ENCODE peak calls at places on chromosome 12, in six cellular contexts. P, B, A, U, J and C are unnamed samples.

GRCh38 chr12:81337891-81338290 is 260.0 kb downstream of the ACSS3 start:
- DNase-seq in P (no peak), B (no peak), A (no peak), U (no peak), J (no peak), C (no peak)

GRCh38 chr12:14611640-14612203 is 44.0 kb upstream of the PLBD1 start:
- DNase-seq in P (no peak), B (no peak), A (no peak), U (no peak), J (no peak), C (peak)

GRCh38 chr12:47652491-47653234 is 53.2 kb downstream of the RPAP3 start:
- DNase-seq in P (no peak), B (no peak), A (no peak), U (peak), J (no peak), C (no peak)

GRCh38 chr12:68356060-68356748 is 24.0 kb upstream of the MDM1 start:
- DNase-seq in P (no peak), B (no peak), A (no peak), U (no peak), J (no peak), C (no peak)

GRCh38 chr12:52232233-52232915 is 669 bp upstream of the KRT7 start:
- DNase-seq in P (no peak), B (no peak), A (no peak), U (no peak), J (no peak), C (no peak)

GRCh38 chr12:65619018-65619417 is 205.3 kb upstream of the HMGA2 start:
- DNase-seq in P (no peak), B (no peak), A (no peak), U (no peak), J (no peak), C (no peak)

GRCh38 chr12:13428538-13429265 is 232.2 kb downstream of the EMP1 start:
- DNase-seq in P (no peak), B (no peak), A (no peak), U (peak), J (no peak), C (no peak)

GRCh38 chr12:100716658-100716948 is 78.0 kb upstream of the ANO4 start:
- DNase-seq in P (no peak), B (no peak), A (no peak), U (peak), J (no peak), C (no peak)

GRCh38 chr12:16387919-16388318 is 40.5 kb downstream of the MGST1 start:
- DNase-seq in P (no peak), B (no peak), A (no peak), U (no peak), J (no peak), C (no peak)

GRCh38 chr12:62714409-62715075 is 220.4 kb downstream of the PPM1H start:
- DNase-seq in P (no peak), B (peak), A (no peak), U (no peak), J (no peak), C (no peak)

GRCh38 chr12:119182701-119183493 is 4.2 kb downstream of the HSPB8 start:
- DNase-seq in P (no peak), B (no peak), A (no peak), U (peak), J (no peak), C (no peak)

GRCh38 chr12:125983784-125984510 is 918.7 kb downstream of the AACS start:
- DNase-seq in P (no peak), B (no peak), A (no peak), U (peak), J (no peak), C (no peak)

GRCh38 chr12:24947541-24948451 is 1.1 kb downstream of the BCAT1 start:
- DNase-seq in P (no peak), B (no peak), A (no peak), U (no peak), J (no peak), C (no peak)

GRCh38 chr12:3213768-3214167 is 136.6 kb downstream of the TSPAN9 start:
- DNase-seq in P (no peak), B (no peak), A (no peak), U (no peak), J (no peak), C (no peak)

GRCh38 chr12:129696952-129697351 is 206.9 kb downstream of the TMEM132D start:
- DNase-seq in P (no peak), B (peak), A (no peak), U (no peak), J (no peak), C (no peak)

GRCh38 chr12:57522887-57523705 is 472 bp downstream of the MBD6 start:
- DNase-seq in P (no peak), B (no peak), A (no peak), U (peak), J (peak), C (peak)

GRCh38 chr12:117830471-117830870 is 138.3 kb downstream of the KSR2 start:
- DNase-seq in P (no peak), B (no peak), A (peak), U (no peak), J (no peak), C (no peak)

GRCh38 chr12:132741620-132742019 is 20.0 kb downstream of the ANKLE2 start:
- DNase-seq in P (no peak), B (no peak), A (no peak), U (no peak), J (no peak), C (no peak)

GRCh38 chr12:90331262-90331661 is 622.6 kb upstream of the ATP2B1 start:
- DNase-seq in P (no peak), B (no peak), A (no peak), U (no peak), J (no peak), C (no peak)

GRCh38 chr12:130713581-130713991 is 2.5 kb downstream of the RIMBP2 start:
- DNase-seq in P (no peak), B (no peak), A (no peak), U (no peak), J (no peak), C (no peak)

GRCh38 chr12:49201595-49202295 is 12.9 kb upstream of the TUBA1A start:
- DNase-seq in P (no peak), B (no peak), A (no peak), U (peak), J (no peak), C (peak)

GRCh38 chr12:14260011-14260993 is 105.2 kb upstream of the ATF7IP start:
- DNase-seq in P (no peak), B (no peak), A (peak), U (peak), J (no peak), C (peak)

GRCh38 chr12:94134226-94134795 is 14.1 kb upstream of the PLXNC1 start:
- DNase-seq in P (no peak), B (no peak), A (peak), U (peak), J (no peak), C (peak)

GRCh38 chr12:117061555-117062079 is 37.6 kb downstream of the TESC start:
- DNase-seq in P (no peak), B (no peak), A (no peak), U (no peak), J (no peak), C (no peak)

GRCh38 chr12:123713398-123714301 is 1.5 kb downstream of the ATP6V0A2 start:
- DNase-seq in P (no peak), B (no peak), A (no peak), U (peak), J (no peak), C (peak)

GRCh38 chr12:93938317-93938716 is 210.1 kb upstream of the PLXNC1 start:
- DNase-seq in P (no peak), B (no peak), A (no peak), U (no peak), J (no peak), C (no peak)

GRCh38 chr12:2098852-2099251 is 46.1 kb downstream of the CACNA1C start:
- DNase-seq in P (no peak), B (no peak), A (no peak), U (no peak), J (no peak), C (no peak)